ENCODE peak calls at places on chromosome 21, in seven cellular contexts. M is MV-4-11, L is T47D, N is left ventricle myocardium inferior, R is stomach, O is sciatic nerve, U is glutamatergic neuron. B is an unnamed sample.

GRCh38 chr21:39885119-39885848 is 18.0 kb downstream of the PCP4 start:
- DNase-seq in M (no peak), L (no peak), N (peak; percentile 45), R (no peak), O (no peak), U (peak; percentile 85), B (no peak)

GRCh38 chr21:36163780-36164426 is 7.3 kb downstream of the DOP1B start:
- DNase-seq in M (peak; percentile 90), L (no peak), N (no peak), R (no peak), O (no peak), U (no peak), B (no peak)

GRCh38 chr21:46028547-46029200 is 47.1 kb downstream of the COL6A1 start:
- DNase-seq in M (no peak), L (no peak), N (no peak), R (no peak), O (no peak), U (no peak), B (no peak)

GRCh38 chr21:19031956-19032355 is 628.4 kb upstream of the TMPRSS15 start:
- DNase-seq in M (no peak), L (peak; percentile 58), N (no peak), R (peak; percentile 26), O (no peak), U (peak; percentile 23), B (no peak)

GRCh38 chr21:15009964-15010363 is 54.8 kb downstream of the NRIP1 start:
- DNase-seq in M (no peak), L (no peak), N (no peak), R (no peak), O (no peak), U (no peak), B (no peak)

GRCh38 chr21:43733529-43734071 is 14.7 kb downstream of the PDXK start:
- DNase-seq in M (no peak), L (no peak), N (no peak), R (no peak), O (no peak), U (no peak), B (no peak)

GRCh38 chr21:40793057-40793456 is 53.9 kb downstream of the DSCAM start:
- DNase-seq in M (no peak), L (no peak), N (no peak), R (no peak), O (no peak), U (no peak), B (no peak)

GRCh38 chr21:44434936-44435635 is 20.2 kb upstream of the LRRC3 start:
- DNase-seq in M (no peak), L (no peak), N (peak; percentile 9), R (no peak), O (peak; percentile 48), U (no peak), B (no peak)

GRCh38 chr21:43805275-43805800 is 16.0 kb downstream of the RRP1 start:
- DNase-seq in M (peak; percentile 83), L (no peak), N (no peak), R (no peak), O (no peak), U (no peak), B (no peak)

GRCh38 chr21:28336299-28336698 is 656.4 kb downstream of the LTN1 start:
- DNase-seq in M (peak; percentile 5), L (peak; percentile 48), N (no peak), R (peak; percentile 26), O (no peak), U (no peak), B (no peak)

GRCh38 chr21:28605138-28605537 is 387.5 kb downstream of the LTN1 start:
- DNase-seq in M (peak; percentile 94), L (no peak), N (no peak), R (no peak), O (no peak), U (no peak), B (no peak)

GRCh38 chr21:45644041-45644906 is 749 bp downstream of the PCBP3 start:
- DNase-seq in M (no peak), L (no peak), N (no peak), R (no peak), O (peak; percentile 66), U (peak; percentile 44), B (no peak)

GRCh38 chr21:38956791-38957571 is 151.3 kb downstream of the ETS2 start:
- DNase-seq in M (peak; percentile 19), L (no peak), N (no peak), R (peak; percentile 61), O (no peak), U (no peak), B (peak; percentile 44)

GRCh38 chr21:44969965-44970755 is 30.3 kb downstream of the SLX9 start:
- DNase-seq in M (no peak), L (no peak), N (no peak), R (no peak), O (no peak), U (no peak), B (no peak)

GRCh38 chr21:45981641-45982255 is at the start of gene COL6A1:
- DNase-seq in M (peak; percentile 12), L (peak; percentile 69), N (peak; percentile 78), R (peak; percentile 59), O (peak; percentile 84), U (peak; percentile 85), B (peak; percentile 64)

GRCh38 chr21:44440241-44441040 is 14.9 kb upstream of the LRRC3 start:
- DNase-seq in M (no peak), L (no peak), N (no peak), R (no peak), O (no peak), U (no peak), B (peak; percentile 21)

GRCh38 chr21:44614161-44614631 is 2.3 kb downstream of the KRTAP10-8 start:
- DNase-seq in M (no peak), L (no peak), N (no peak), R (no peak), O (no peak), U (no peak), B (no peak)

GRCh38 chr21:37907076-37907475 is 9.2 kb downstream of the KCNJ6 start:
- DNase-seq in M (no peak), L (no peak), N (no peak), R (no peak), O (no peak), U (no peak), B (no peak)

GRCh38 chr21:42233067-42233981 is 14.4 kb downstream of the ABCG1 start:
- DNase-seq in M (peak; percentile 95), L (peak; percentile 24), N (peak; percentile 84), R (peak; percentile 62), O (peak; percentile 70), U (no peak), B (no peak)

GRCh38 chr21:45019076-45019886 is 55.1 kb upstream of the ADARB1 start:
- DNase-seq in M (no peak), L (no peak), N (peak; percentile 29), R (no peak), O (peak; percentile 67), U (no peak), B (no peak)

B was measured in Caco-2.